ENCODE peak calls at places on chromosome 3, in five cellular contexts. B is lung, V is colonic mucosa, W is fibroblast of lung, H is fibroblast of the aortic adventitia. R is an unnamed sample.
A peak's percentile ranks its signal among the peaks of the same experiment; 100 is the strongest.

GRCh38 chr3:115517457-115518050 is 105.8 kb upstream of the GAP43 start:
- DNase-seq in B (no peak), V (no peak), W (no peak), H (no peak), R (no peak)

GRCh38 chr3:59880717-59881116 is 830.9 kb upstream of the CFAP20DC start:
- DNase-seq in B (no peak), V (no peak), W (no peak), H (no peak), R (no peak)

GRCh38 chr3:194851254-194851653 is 165.6 kb downstream of the FAM43A start:
- DNase-seq in B (no peak), V (no peak), W (no peak), H (no peak), R (no peak)

GRCh38 chr3:19016846-19017245 is 131.5 kb upstream of the KCNH8 start:
- DNase-seq in B (no peak), V (no peak), W (no peak), H (no peak), R (no peak)

GRCh38 chr3:79604681-79605080 is 163.1 kb downstream of the ROBO1 start:
- DNase-seq in B (no peak), V (no peak), W (peak; percentile 72), H (no peak), R (peak; percentile 42)

GRCh38 chr3:108073712-108074431 is 17.0 kb downstream of the CD47 start:
- DNase-seq in B (no peak), V (no peak), W (no peak), H (peak; percentile 36), R (no peak)

GRCh38 chr3:47874913-47875312 is 72.0 kb downstream of the DHX30 start:
- DNase-seq in B (no peak), V (no peak), W (peak; percentile 18), H (no peak), R (no peak)

GRCh38 chr3:50658416-50658815 is 16.3 kb upstream of the DOCK3 start:
- DNase-seq in B (no peak), V (no peak), W (no peak), H (no peak), R (no peak)

GRCh38 chr3:45987368-45988099 is 8.1 kb downstream of the FYCO1 start:
- DNase-seq in B (no peak), V (no peak), W (peak; percentile 67), H (peak; percentile 87), R (peak; percentile 74)

GRCh38 chr3:190120161-190121060 is at the start of gene P3H2:
- DNase-seq in B (peak; percentile 81), V (peak; percentile 78), W (peak; percentile 94), H (peak; percentile 84), R (peak; percentile 95)

GRCh38 chr3:123765475-123766166 is 118.5 kb downstream of the MYLK start:
- DNase-seq in B (no peak), V (peak; percentile 5), W (peak; percentile 78), H (peak; percentile 82), R (no peak)

GRCh38 chr3:40855871-40856270 is 331.1 kb downstream of the ZNF621 start:
- DNase-seq in B (no peak), V (no peak), W (no peak), H (no peak), R (no peak)

GRCh38 chr3:88003115-88003755 is 55.6 kb downstream of the CGGBP1 start:
- DNase-seq in B (no peak), V (peak; percentile 26), W (peak; percentile 28), H (peak; percentile 81), R (peak; percentile 63)

GRCh38 chr3:183434503-183434902 is 6.1 kb upstream of the MCF2L2 start:
- DNase-seq in B (no peak), V (no peak), W (no peak), H (no peak), R (no peak)

GRCh38 chr3:136703429-136703828 is 48.7 kb downstream of the STAG1 start:
- DNase-seq in B (no peak), V (no peak), W (peak; percentile 54), H (no peak), R (no peak)

GRCh38 chr3:45330500-45331295 is 57.7 kb upstream of the LARS2 start:
- DNase-seq in B (no peak), V (no peak), W (peak; percentile 28), H (no peak), R (no peak)

GRCh38 chr3:16247282-16248058 is 17.3 kb downstream of the DPH3 start:
- DNase-seq in B (peak; percentile 82), V (peak; percentile 84), W (peak; percentile 72), H (peak; percentile 92), R (peak; percentile 80)

GRCh38 chr3:185225523-185225922 is 28.3 kb downstream of the EHHADH start:
- DNase-seq in B (no peak), V (no peak), W (peak; percentile 89), H (peak; percentile 75), R (peak; percentile 51)

GRCh38 chr3:76138921-76139320 is 353.6 kb upstream of the ZNF717 start:
- DNase-seq in B (no peak), V (no peak), W (peak; percentile 14), H (no peak), R (peak; percentile 64)

GRCh38 chr3:46692566-46692983 is 904 bp downstream of the ALS2CL start:
- DNase-seq in B (peak; percentile 92), V (peak; percentile 90), W (peak; percentile 27), H (no peak), R (no peak)

GRCh38 chr3:25594007-25594502 is 70.7 kb downstream of the TOP2B start:
- DNase-seq in B (no peak), V (no peak), W (peak; percentile 78), H (peak; percentile 88), R (peak; percentile 89)

GRCh38 chr3:190320594-190321362 is 1.5 kb downstream of the CLDN1 start:
- DNase-seq in B (no peak), V (no peak), W (no peak), H (no peak), R (no peak)

GRCh38 chr3:195548046-195548445 is 4.9 kb upstream of the PPP1R2 start:
- DNase-seq in B (no peak), V (no peak), W (no peak), H (no peak), R (no peak)

GRCh38 chr3:188232676-188233075 is 78.7 kb downstream of the LPP start:
- DNase-seq in B (no peak), V (no peak), W (no peak), H (no peak), R (no peak)

GRCh38 chr3:33057320-33058298 is 39.3 kb downstream of the GLB1 start:
- DNase-seq in B (no peak), V (no peak), W (peak; percentile 51), H (peak; percentile 32), R (peak; percentile 10)

GRCh38 chr3:52822363-52822762 is 8.1 kb downstream of the ITIH4 start:
- DNase-seq in B (no peak), V (no peak), W (no peak), H (no peak), R (no peak)

GRCh38 chr3:71662056-71662455 is 63.1 kb downstream of the EIF4E3 start:
- DNase-seq in B (no peak), V (no peak), W (peak; percentile 48), H (no peak), R (no peak)

GRCh38 chr3:45590822-45591546 is 3.6 kb upstream of the LIMD1 start:
- DNase-seq in B (no peak), V (peak; percentile 53), W (no peak), H (no peak), R (no peak)

GRCh38 chr3:131804565-131805133 is 230.2 kb downstream of the CPNE4 start:
- DNase-seq in B (no peak), V (no peak), W (peak; percentile 4), H (peak; percentile 69), R (no peak)

GRCh38 chr3:197354195-197355059 is 56.0 kb upstream of the DLG1 start:
- DNase-seq in B (no peak), V (peak; percentile 38), W (peak; percentile 78), H (peak; percentile 44), R (peak; percentile 61)
- H3K4me3 ChIP-seq in B (no peak overlapping the region), V (no peak overlapping the region), W (no peak overlapping the region), H (no peak overlapping the region), R (no peak overlapping the region)

DNA sequence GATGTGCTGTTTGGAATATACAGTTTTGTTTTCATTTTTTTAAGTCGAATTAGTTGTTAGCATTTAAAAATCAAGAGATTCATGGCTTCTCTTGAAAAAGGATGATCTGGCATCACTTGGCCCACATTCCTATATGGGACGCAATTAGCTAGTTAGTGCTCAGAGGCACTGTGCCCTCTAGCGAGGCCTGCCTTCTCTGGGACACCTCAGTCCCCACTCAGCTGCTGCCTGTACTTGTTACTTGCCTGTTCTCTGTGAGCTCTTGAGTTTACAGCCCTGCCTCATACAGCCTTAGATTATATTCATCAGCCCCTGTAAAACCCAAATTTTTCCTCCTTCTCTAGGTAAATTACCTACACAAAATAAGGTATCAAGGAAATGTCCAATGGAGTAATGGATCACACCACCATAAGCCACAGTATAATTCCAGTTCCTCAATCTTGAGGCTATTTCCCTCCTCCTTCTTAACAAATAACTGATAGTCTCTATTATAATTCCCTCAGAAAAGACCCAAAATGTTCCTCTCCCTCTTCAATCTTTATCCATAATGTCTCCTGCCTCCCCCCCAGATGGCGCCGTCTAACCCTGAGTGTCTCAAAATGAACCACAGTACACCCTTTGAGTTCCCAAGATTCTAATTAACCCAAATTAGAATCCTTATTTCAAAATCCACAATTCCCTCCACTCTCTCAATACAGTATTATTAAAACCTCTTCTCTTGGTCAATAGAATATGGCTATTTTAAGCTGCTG is 2.7 kb downstream of the ZMAT3 start:
- DNase-seq in B (no peak), V (peak; percentile 36), W (no peak), H (peak; percentile 42), R (peak; percentile 23)
- TF ChIP-seq CTCF in B (no peak), V (no peak), W (peak; percentile 58), H (peak; percentile 43), R (peak; percentile 49)

DNA sequence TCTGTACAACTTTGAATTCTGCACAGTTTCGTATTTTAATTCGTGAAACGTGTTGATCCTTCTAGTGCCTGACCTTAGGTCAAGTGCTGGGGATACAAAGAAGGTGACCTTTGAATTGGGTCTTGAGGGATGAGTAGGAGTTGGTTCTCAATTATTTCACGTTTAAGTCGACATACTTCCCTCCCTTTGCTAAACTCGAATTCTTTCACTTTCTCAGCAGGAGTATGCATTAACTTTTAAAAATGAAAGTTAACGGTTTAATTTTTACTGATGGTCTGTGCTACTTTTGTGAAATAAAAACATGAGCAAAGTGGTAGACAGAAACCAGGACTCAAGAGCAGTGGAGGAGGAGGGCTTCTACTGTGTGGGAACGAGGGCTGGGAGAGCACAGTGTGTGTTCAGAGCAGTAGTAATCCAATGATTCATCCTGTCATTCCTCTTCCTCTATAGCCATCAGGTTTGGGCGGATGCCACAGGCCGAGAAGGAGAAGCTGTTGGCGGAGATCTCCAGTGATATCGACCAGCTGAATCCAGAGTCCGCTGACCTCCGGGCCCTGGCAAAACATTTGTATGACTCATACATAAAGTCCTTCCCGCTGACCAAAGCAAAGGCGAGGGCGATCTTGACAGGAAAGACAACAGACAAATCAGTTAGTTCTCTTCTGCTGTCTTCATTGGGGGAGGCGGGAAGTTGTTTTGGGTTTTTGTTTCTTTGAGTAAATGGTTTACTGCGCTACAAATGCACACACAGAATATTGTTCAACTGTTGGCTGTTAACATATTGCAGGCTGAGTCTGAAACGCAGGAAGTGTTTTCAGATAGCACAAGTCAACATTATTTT is 78.6 kb upstream of the TSEN2 start:
- DNase-seq in B (peak; percentile 80), V (peak; percentile 90), W (peak; percentile 97), H (peak; percentile 94), R (peak; percentile 95)
- H3K4me3 ChIP-seq in B (no peak overlapping the region), V (no peak overlapping the region), W (no peak overlapping the region), H (no peak overlapping the region), R (no peak overlapping the region)

DNA sequence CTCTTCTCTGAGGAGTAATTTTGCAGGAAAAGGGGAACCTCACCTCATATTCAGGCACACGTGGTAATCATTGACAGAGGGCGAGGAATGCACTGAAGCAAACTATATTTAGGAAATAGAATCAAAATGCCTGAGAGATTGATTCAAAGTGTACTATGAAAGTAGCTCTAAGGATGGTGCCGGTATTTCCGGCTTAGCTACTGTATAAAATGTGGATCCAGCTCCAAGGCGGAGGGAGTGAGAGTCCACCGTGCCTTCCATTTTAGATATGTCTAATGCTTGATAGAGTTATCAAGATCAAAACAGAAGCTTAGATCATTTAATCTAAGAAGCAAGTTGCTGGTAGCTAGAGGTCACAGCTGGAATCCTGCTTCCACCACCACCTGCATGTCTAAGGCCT is 33.0 kb downstream of the GOLIM4 start:
- DNase-seq in B (no peak), V (peak; percentile 31), W (no peak), H (no peak), R (no peak)
- TF ChIP-seq CTCF in B (no peak), V (no peak), W (no peak), H (no peak), R (no peak)